ENCODE peak calls at places on chromosomes 16 and 17, in five cellular contexts. One of them, this sample, is unnamed.

GRCh38 chr16:56576585-56577299 is 11.9 kb downstream of the MT4 start:
- DNase-seq in neural crest cell: peak
- DNase-seq in frontal cortex: no peak
- DNase-seq in iris pigment epithelial cell: peak
- DNase-seq in Calu3: peak
- DNase-seq in this sample: peak

GRCh38 chr17:78242024-78242742 is 10.8 kb downstream of the TMEM235 start:
- DNase-seq in frontal cortex: no peak
- DNase-seq in neural crest cell: no peak
- DNase-seq in Calu3: no peak
- DNase-seq in iris pigment epithelial cell: no peak
- DNase-seq in this sample: no peak

GRCh38 chr16:68179196-68179795 is 56.6 kb downstream of the ESRP2 start:
- DNase-seq in neural crest cell: no peak
- DNase-seq in frontal cortex: no peak
- DNase-seq in Calu3: no peak
- DNase-seq in iris pigment epithelial cell: peak
- DNase-seq in this sample: no peak

GRCh38 chr16:11612110-11612981 is 25.6 kb upstream of the LITAF start:
- DNase-seq in iris pigment epithelial cell: peak
- DNase-seq in Calu3: peak
- DNase-seq in neural crest cell: no peak
- DNase-seq in frontal cortex: no peak
- DNase-seq in this sample: peak

GRCh38 chr16:11613381-11614303 is 26.9 kb upstream of the LITAF start:
- DNase-seq in neural crest cell: no peak
- DNase-seq in iris pigment epithelial cell: peak
- DNase-seq in Calu3: peak
- DNase-seq in frontal cortex: no peak
- DNase-seq in this sample: peak

GRCh38 chr16:72939247-72939646 is 108.7 kb downstream of the ZFHX3 start:
- DNase-seq in Calu3: no peak
- DNase-seq in frontal cortex: no peak
- DNase-seq in iris pigment epithelial cell: peak
- DNase-seq in neural crest cell: no peak
- DNase-seq in this sample: no peak

GRCh38 chr16:71846443-71846842 is 667 bp downstream of the ATXN1L start:
- DNase-seq in iris pigment epithelial cell: peak
- DNase-seq in neural crest cell: no peak
- DNase-seq in frontal cortex: no peak
- DNase-seq in Calu3: peak
- DNase-seq in this sample: no peak

GRCh38 chr17:2412561-2413021 is 11.7 kb upstream of the MNT start:
- DNase-seq in frontal cortex: peak
- DNase-seq in neural crest cell: no peak
- DNase-seq in Calu3: no peak
- DNase-seq in iris pigment epithelial cell: no peak
- DNase-seq in this sample: peak

GRCh38 chr16:1552129-1552528 is 18.7 kb downstream of the TMEM204 start:
- DNase-seq in iris pigment epithelial cell: no peak
- DNase-seq in Calu3: no peak
- DNase-seq in neural crest cell: no peak
- DNase-seq in frontal cortex: no peak
- DNase-seq in this sample: no peak

GRCh38 chr17:42554250-42555121 is 1.8 kb downstream of the HSD17B1 start:
- DNase-seq in neural crest cell: peak
- DNase-seq in Calu3: peak
- DNase-seq in frontal cortex: peak
- DNase-seq in iris pigment epithelial cell: peak
- DNase-seq in this sample: peak

GRCh38 chr17:33981713-33982601 is 273.1 kb upstream of the CCL2 start:
- DNase-seq in Calu3: no peak
- DNase-seq in frontal cortex: no peak
- DNase-seq in neural crest cell: no peak
- DNase-seq in iris pigment epithelial cell: no peak
- DNase-seq in this sample: no peak

GRCh38 chr17:80886641-80887573 is 104.7 kb upstream of the CHMP6 start:
- DNase-seq in iris pigment epithelial cell: no peak
- DNase-seq in Calu3: no peak
- DNase-seq in neural crest cell: no peak
- DNase-seq in frontal cortex: no peak
- DNase-seq in this sample: no peak

GRCh38 chr17:60594747-60595146 is 5.2 kb upstream of the PPM1D start:
- DNase-seq in iris pigment epithelial cell: no peak
- DNase-seq in frontal cortex: no peak
- DNase-seq in neural crest cell: no peak
- DNase-seq in Calu3: no peak
- DNase-seq in this sample: no peak

GRCh38 chr17:79707931-79708891 is 22.5 kb upstream of the ENPP7 start:
- DNase-seq in frontal cortex: peak
- DNase-seq in iris pigment epithelial cell: peak
- DNase-seq in neural crest cell: peak
- DNase-seq in Calu3: peak
- DNase-seq in this sample: peak

GRCh38 chr17:42518046-42518754 is 17.8 kb upstream of the NAGLU start:
- DNase-seq in neural crest cell: no peak
- DNase-seq in Calu3: peak
- DNase-seq in frontal cortex: peak
- DNase-seq in iris pigment epithelial cell: peak
- DNase-seq in this sample: peak

This sample was measured in body of pancreas.